ENCODE peak calls at places on chromosomes 6 and 20, in four cellular contexts. U is lung, M is lower lobe of right lung, Q is bronchial epithelial cell. K is an unnamed sample.

GRCh38 chr20:3158968-3159431 is 665 bp downstream of the FASTKD5 start:
- DNase-seq in U (no peak), M (no peak), Q (no peak), K (no peak)

GRCh38 chr6:3808189-3808588 is 41.0 kb upstream of the FAM50B start:
- DNase-seq in U (no peak), M (no peak), Q (no peak), K (no peak)

GRCh38 chr6:18293192-18293904 is 29.0 kb upstream of the DEK start:
- DNase-seq in U (no peak), M (no peak), Q (peak), K (no peak)

GRCh38 chr6:45654673-45655072 is 276.9 kb upstream of the SUPT3H start:
- DNase-seq in U (no peak), M (no peak), Q (no peak), K (no peak)

GRCh38 chr6:52526634-52527033 is 50.2 kb downstream of the TRAM2 start:
- DNase-seq in U (no peak), M (no peak), Q (peak), K (no peak)

GRCh38 chr6:30748851-30749540 is 4.6 kb upstream of the IER3 start:
- DNase-seq in U (no peak), M (no peak), Q (peak), K (no peak)

GRCh38 chr6:1901556-1901955 is 291.8 kb downstream of the FOXC1 start:
- DNase-seq in U (no peak), M (no peak), Q (peak), K (no peak)

GRCh38 chr6:135592276-135592675 is 94.7 kb upstream of the AHI1 start:
- DNase-seq in U (no peak), M (no peak), Q (no peak), K (no peak)

GRCh38 chr6:4355241-4355640 is 219.9 kb upstream of the ECI2 start:
- DNase-seq in U (no peak), M (no peak), Q (peak), K (no peak)

GRCh38 chr6:162889303-162889702 is 161.5 kb downstream of the PACRG start:
- DNase-seq in U (no peak), M (no peak), Q (no peak), K (no peak)

GRCh38 chr6:132147530-132148011 is 196.4 kb upstream of the CCN2 start:
- DNase-seq in U (no peak), M (no peak), Q (no peak), K (no peak)

GRCh38 chr6:3209114-3210023 is 18.1 kb downstream of the TUBB2B start:
- DNase-seq in U (peak), M (no peak), Q (peak), K (peak)

GRCh38 chr20:57695012-57695411 is 14.8 kb downstream of the PMEPA1 start:
- DNase-seq in U (peak), M (peak), Q (peak), K (no peak)

GRCh38 chr20:944148-944547 is 28.0 kb upstream of the ANGPT4 start:
- DNase-seq in U (no peak), M (no peak), Q (no peak), K (no peak)

GRCh38 chr6:102197211-102197610 is 803.7 kb downstream of the GRIK2 start:
- DNase-seq in U (no peak), M (no peak), Q (no peak), K (no peak)

GRCh38 chr20:57013741-57014140 is 252.7 kb downstream of the BMP7 start:
- DNase-seq in U (no peak), M (no peak), Q (peak), K (no peak)

GRCh38 chr6:40543776-40544175 is 43.4 kb downstream of the LRFN2 start:
- DNase-seq in U (no peak), M (no peak), Q (peak), K (no peak)

GRCh38 chr6:90082847-90083246 is 188.6 kb downstream of the GJA10 start:
- DNase-seq in U (no peak), M (no peak), Q (no peak), K (no peak)

GRCh38 chr6:2971420-2972218 is at the start of gene SERPINB6:
- DNase-seq in U (peak), M (peak), Q (no peak), K (peak)

GRCh38 chr6:147131728-147132127 is 72.5 kb upstream of the STXBP5 start:
- DNase-seq in U (no peak), M (no peak), Q (no peak), K (no peak)

GRCh38 chr6:166572370-166573261 is 13.9 kb downstream of the RAMACL start:
- DNase-seq in U (peak), M (peak), Q (peak), K (no peak)

GRCh38 chr20:53642196-53643030 is 48.8 kb upstream of the ZNF217 start:
- DNase-seq in U (no peak), M (no peak), Q (peak), K (no peak)

GRCh38 chr20:14406495-14406894 is 69.1 kb upstream of the FLRT3 start:
- DNase-seq in U (no peak), M (no peak), Q (peak), K (no peak)

GRCh38 chr6:41451039-41451438 is 95.1 kb upstream of the FOXP4 start:
- DNase-seq in U (no peak), M (no peak), Q (no peak), K (no peak)

GRCh38 chr6:78835817-78836216 is 31.5 kb upstream of the IRAK1BP1 start:
- DNase-seq in U (no peak), M (no peak), Q (peak), K (no peak)

GRCh38 chr20:34310481-34311117 is 7.4 kb upstream of the AHCY start:
- DNase-seq in U (no peak), M (no peak), Q (no peak), K (no peak)

GRCh38 chr6:98636941-98637340 is 197.4 kb upstream of the POU3F2 start:
- DNase-seq in U (no peak), M (no peak), Q (no peak), K (no peak)

GRCh38 chr6:170294813-170295518 is 4.1 kb upstream of the DLL1 start:
- DNase-seq in U (no peak), M (no peak), Q (no peak), K (no peak)

GRCh38 chr6:170295519-170296422 is 4.9 kb upstream of the DLL1 start:
- DNase-seq in U (no peak), M (peak), Q (peak), K (no peak)

GRCh38 chr6:170297577-170298330 is 6.9 kb upstream of the DLL1 start:
- DNase-seq in U (no peak), M (no peak), Q (no peak), K (no peak)

GRCh38 chr6:170296746-170297576 is 6.1 kb upstream of the DLL1 start:
- DNase-seq in U (no peak), M (no peak), Q (no peak), K (no peak)

DNA sequence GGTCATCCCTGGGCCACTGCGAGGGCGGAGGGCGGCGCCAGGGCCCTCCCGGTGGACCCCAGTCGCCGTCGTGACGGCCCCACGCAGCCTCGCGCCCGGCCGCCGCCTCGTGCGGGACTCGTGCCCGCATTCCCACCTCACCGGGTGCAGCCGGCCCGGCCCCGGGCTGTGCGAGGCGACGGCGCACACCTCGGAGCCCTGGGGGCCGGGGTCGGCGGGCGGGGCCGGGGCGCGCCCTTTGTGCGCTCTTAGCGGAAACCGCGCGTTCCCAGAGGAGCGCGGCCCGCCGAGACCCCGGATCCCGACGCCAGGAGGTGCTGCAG is 5.5 kb upstream of the DLL1 start:
- DNase-seq in U (no peak), M (no peak), Q (no peak), K (no peak)
- TF ChIP-seq CTCF in U (no peak), M (no peak), Q (no peak), K (no peak)

GRCh38 chr20:61159940-61160688 is 91.9 kb upstream of the CDH4 start:
- DNase-seq in U (no peak), M (no peak), Q (no peak), K (no peak)

GRCh38 chr20:61163027-61163426 is 89.0 kb upstream of the CDH4 start:
- DNase-seq in U (no peak), M (no peak), Q (no peak), K (no peak)

GRCh38 chr20:61157301-61157700 is 94.8 kb upstream of the CDH4 start:
- DNase-seq in U (no peak), M (no peak), Q (no peak), K (no peak)

GRCh38 chr20:61162506-61162905 is 89.6 kb upstream of the CDH4 start:
- DNase-seq in U (no peak), M (no peak), Q (no peak), K (no peak)

GRCh38 chr20:61161649-61162210 is 90.3 kb upstream of the CDH4 start:
- DNase-seq in U (no peak), M (no peak), Q (no peak), K (no peak)
- TF ChIP-seq CTCF in U (no peak), M (no peak), Q (no peak), K (no peak)

GRCh38 chr6:49736017-49736508 is 8.1 kb downstream of the CRISP3 start:
- DNase-seq in U (no peak), M (no peak), Q (no peak), K (no peak)
- TF ChIP-seq CTCF in U (no peak), M (no peak), Q (no peak), K (no peak)

DNA sequence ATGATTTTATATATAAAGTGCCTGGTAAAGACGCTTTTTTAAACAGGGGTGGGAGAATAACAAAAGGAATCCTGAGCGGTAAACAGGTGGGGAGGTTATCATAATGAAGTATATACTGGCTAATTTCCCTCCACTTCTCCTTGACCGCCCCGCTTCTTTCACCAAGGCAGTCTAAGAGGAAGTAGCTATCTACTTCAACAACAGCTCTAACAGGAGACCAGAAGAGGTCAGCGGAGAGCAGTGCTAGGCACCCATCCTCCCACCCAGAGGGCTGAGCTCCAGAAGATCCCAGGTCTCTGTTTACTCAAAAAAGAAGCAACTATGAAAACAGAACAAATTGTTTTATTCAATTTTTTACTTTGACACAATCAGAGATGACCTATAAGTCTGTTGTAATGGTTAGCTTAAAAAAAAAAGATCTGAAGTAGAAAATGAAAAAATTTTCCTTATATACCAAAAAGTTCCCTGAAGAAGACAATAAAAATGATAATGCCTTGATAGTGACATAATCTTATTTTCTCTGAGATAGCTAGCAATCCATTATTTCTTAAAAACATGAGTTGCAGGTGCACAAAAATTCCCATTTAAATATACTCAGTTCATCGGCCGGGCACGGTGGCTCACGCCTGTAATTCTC is 141.1 kb downstream of the PDSS2 start:
- DNase-seq in U (peak), M (peak), Q (peak), K (no peak)
- TF ChIP-seq CTCF in U (peak), M (peak), Q (peak), K (peak)

DNA sequence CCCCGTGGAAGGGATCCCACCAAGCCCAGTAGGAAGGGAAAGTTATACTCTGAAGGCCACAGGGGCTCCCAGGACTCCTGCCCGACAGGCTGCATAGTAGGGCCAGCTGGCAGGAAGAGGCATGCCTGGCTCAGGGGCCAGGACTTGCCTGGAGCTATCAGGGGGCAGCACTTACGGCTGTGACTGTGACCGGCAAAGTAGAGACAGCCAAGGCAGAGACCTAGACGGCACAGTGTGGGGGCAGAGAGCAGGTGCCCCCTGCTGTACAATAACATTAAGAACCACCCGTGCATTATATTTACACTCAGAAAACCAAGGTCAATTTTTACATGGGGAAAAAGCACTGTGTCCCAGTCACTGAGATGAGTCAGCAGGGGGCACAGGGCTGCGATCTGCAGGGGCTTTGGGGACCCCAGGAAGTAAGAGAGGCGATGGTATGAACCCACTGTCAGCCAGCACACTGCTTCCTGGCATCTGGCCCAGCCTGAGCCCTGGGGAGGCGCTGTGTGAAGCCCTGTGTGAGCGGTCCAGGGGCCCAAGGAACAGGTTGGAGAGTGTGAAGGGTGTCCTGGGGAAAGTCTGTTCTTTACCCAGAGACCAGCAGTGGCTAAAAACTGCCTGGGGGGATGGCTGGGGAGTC is 9.9 kb downstream of the CCDC167 start:
- DNase-seq in U (no peak), M (no peak), Q (no peak), K (no peak)
- TF ChIP-seq CTCF in U (no peak), M (peak), Q (no peak), K (peak)

DNA sequence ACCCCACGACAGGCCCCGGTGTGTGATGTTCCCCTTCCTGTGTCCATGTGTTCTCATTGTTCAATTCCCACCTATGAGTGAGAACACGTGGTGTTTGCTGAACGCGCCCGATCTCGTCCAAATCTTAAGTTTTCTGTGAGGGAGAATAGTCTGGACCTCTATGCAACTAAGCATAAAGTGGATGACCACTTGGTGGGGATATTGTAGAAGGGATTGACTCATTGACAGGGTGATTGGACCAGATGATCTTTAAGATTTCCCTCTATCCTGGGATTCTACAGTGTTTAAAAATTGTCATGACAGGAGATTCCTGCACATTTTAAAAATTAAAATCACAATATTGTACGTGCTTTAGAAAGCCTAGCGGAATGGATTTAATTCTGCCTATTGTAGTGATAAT is 141.3 kb downstream of the TRMT11 start:
- DNase-seq in U (no peak), M (no peak), Q (no peak), K (no peak)
- TF ChIP-seq CTCF in U (no peak), M (no peak), Q (no peak), K (peak)

GRCh38 chr6:626236-626635 is 30.7 kb downstream of the HUS1B start:
- DNase-seq in U (no peak), M (no peak), Q (no peak), K (no peak)

GRCh38 chr6:628772-629171 is 28.1 kb downstream of the HUS1B start:
- DNase-seq in U (no peak), M (no peak), Q (no peak), K (no peak)

GRCh38 chr6:622462-622861 is 34.4 kb downstream of the HUS1B start:
- DNase-seq in U (no peak), M (no peak), Q (no peak), K (no peak)

GRCh38 chr6:621916-622315 is 35.0 kb downstream of the HUS1B start:
- DNase-seq in U (no peak), M (no peak), Q (no peak), K (no peak)

GRCh38 chr6:624979-625378 is 31.9 kb downstream of the HUS1B start:
- DNase-seq in U (no peak), M (no peak), Q (no peak), K (no peak)
- TF ChIP-seq CTCF in U (peak), M (peak), Q (no peak), K (peak)

GRCh38 chr6:130296854-130297253 is 69.0 kb upstream of the TMEM200A start:
- DNase-seq in U (no peak), M (no peak), Q (no peak), K (no peak)

GRCh38 chr6:130288065-130288464 is 65.3 kb upstream of the SAMD3 start:
- DNase-seq in U (no peak), M (no peak), Q (no peak), K (no peak)

GRCh38 chr6:130298258-130298657 is 67.6 kb upstream of the TMEM200A start:
- DNase-seq in U (no peak), M (no peak), Q (no peak), K (no peak)

GRCh38 chr6:130293800-130294199 is 71.0 kb upstream of the SAMD3 start:
- DNase-seq in U (no peak), M (no peak), Q (peak), K (no peak)
- TF ChIP-seq CTCF in U (no peak), M (peak), Q (peak), K (peak)

GRCh38 chr20:19813839-19814238 is 55.8 kb downstream of the RIN2 start:
- DNase-seq in U (no peak), M (no peak), Q (no peak), K (no peak)

GRCh38 chr20:19817017-19817416 is 59.0 kb downstream of the RIN2 start:
- DNase-seq in U (no peak), M (no peak), Q (peak), K (no peak)

GRCh38 chr20:19814241-19814640 is 56.2 kb downstream of the RIN2 start:
- DNase-seq in U (no peak), M (no peak), Q (no peak), K (no peak)

GRCh38 chr20:19816386-19816785 is 58.3 kb downstream of the RIN2 start:
- DNase-seq in U (no peak), M (no peak), Q (no peak), K (no peak)

DNA sequence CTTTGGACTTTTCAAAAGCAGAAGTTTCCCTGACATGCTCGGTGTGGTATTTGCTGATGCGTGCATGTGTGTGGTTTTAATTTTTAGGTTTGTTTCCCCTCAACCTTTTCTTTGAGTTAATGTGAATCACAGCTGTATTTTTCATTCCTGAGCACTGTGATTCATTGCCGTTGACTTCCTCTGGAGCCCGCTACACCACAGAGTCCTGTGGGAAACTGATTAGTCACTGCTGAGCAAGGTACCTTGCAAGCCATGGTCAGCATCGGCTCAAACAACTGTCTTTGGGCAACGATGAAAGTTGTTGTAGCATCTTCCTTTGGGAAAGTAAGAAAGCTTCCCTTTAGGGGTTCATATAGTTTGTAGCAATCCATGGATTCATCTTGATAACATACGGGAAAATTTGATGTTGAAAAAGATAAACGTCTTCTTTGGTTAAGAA is 57.5 kb downstream of the RIN2 start:
- DNase-seq in U (no peak), M (no peak), Q (peak), K (no peak)
- TF ChIP-seq CTCF in U (no peak), M (peak), Q (peak), K (peak)